ENCODE peak calls at places on chromosomes 3 and 15, in eight cellular contexts. A is H9; U is foreskin fibroblast; X is mammary epithelial cell; P is AG10803; G is kidney epithelial cell; F is CD8-positive, alpha-beta T cell; Q is body of pancreas. T is an unnamed sample.

GRCh38 chr15:89088605-89089315 is 504 bp downstream of the ABHD2 start:
- DNase-seq in X (no peak), G (no peak), P (no peak), F (no peak), A (no peak), U (peak; percentile 53), Q (peak; percentile 70), T (peak; percentile 27)

GRCh38 chr3:52532517-52532837 is 1.2 kb downstream of the NT5DC2 start:
- DNase-seq in U (peak; percentile 74), X (no peak), G (no peak), A (no peak), Q (no peak), F (peak; percentile 58), P (no peak), T (peak; percentile 26)

GRCh38 chr15:85725564-85725963 is 69.2 kb downstream of the KLHL25 start:
- DNase-seq in P (no peak), A (no peak), X (no peak), F (no peak), U (no peak), G (no peak), Q (no peak), T (no peak)

GRCh38 chr3:136621628-136622027 is 130.6 kb downstream of the STAG1 start:
- DNase-seq in F (no peak), U (peak; percentile 74), G (no peak), A (no peak), X (peak; percentile 69), Q (no peak), P (peak; percentile 58), T (no peak)

GRCh38 chr15:90007089-90007487 is 6.0 kb downstream of the ZNF710 start:
- DNase-seq in G (no peak), Q (no peak), A (no peak), U (no peak), X (no peak), P (no peak), F (no peak), T (no peak)

GRCh38 chr15:69132935-69133861 is 27.2 kb upstream of the GLCE start:
- DNase-seq in G (no peak), P (no peak), X (peak; percentile 14), A (no peak), F (no peak), U (no peak), Q (no peak), T (no peak)

GRCh38 chr3:108073712-108074431 is 17.0 kb downstream of the CD47 start:
- DNase-seq in A (no peak), P (peak; percentile 14), Q (no peak), G (no peak), X (peak; percentile 54), F (no peak), U (peak; percentile 15), T (no peak)

GRCh38 chr3:64188810-64189560 is 36.3 kb downstream of the PRICKLE2 start:
- DNase-seq in X (peak; percentile 90), P (peak; percentile 91), A (no peak), Q (no peak), F (no peak), U (peak; percentile 91), G (peak; percentile 91), T (no peak)

GRCh38 chr15:99613887-99614642 is 48.3 kb downstream of the MEF2A start:
- DNase-seq in Q (no peak), G (no peak), X (peak; percentile 20), F (no peak), P (peak; percentile 74), A (no peak), U (peak; percentile 65), T (no peak)

GRCh38 chr15:39247574-39247973 is 333.3 kb upstream of the THBS1 start:
- DNase-seq in X (no peak), U (peak; percentile 69), P (peak; percentile 97), F (no peak), Q (no peak), A (no peak), G (no peak), T (no peak)

GRCh38 chr3:190064112-190064511 is 56.6 kb downstream of the P3H2 start:
- DNase-seq in F (no peak), Q (no peak), U (peak; percentile 86), A (no peak), G (peak; percentile 75), P (peak; percentile 88), X (peak; percentile 83), T (no peak)

GRCh38 chr3:77837626-77838025 is 797.7 kb downstream of the ROBO2 start:
- DNase-seq in F (no peak), U (no peak), X (no peak), Q (no peak), G (no peak), A (no peak), P (no peak), T (no peak)

DNA sequence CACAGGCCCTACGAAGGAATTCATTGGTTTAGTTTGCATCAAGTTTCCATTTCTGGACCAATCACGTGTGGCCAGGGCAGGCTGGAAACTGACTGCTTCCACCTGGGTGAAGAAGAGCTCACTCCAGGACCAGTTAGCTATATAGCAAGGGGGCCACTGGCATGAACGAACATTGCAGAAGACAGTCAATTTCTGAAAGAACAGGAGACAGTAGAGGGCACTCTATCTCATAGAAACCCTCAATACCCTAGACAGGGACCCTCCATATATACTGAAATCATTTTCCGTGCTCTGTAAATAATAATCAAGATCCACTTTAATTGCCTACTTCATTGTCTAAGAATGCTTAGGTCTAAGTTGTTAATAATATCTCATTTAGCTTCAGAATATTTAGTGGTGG is 215.6 kb downstream of the CADPS start:
- DNase-seq in P (no peak), G (no peak), Q (no peak), U (no peak), F (no peak), X (no peak), A (no peak), T (no peak)
- TF ChIP-seq CTCF in P (no peak), G (peak; percentile 9), Q (no peak), U (no peak), F (no peak), X (no peak), A (peak; percentile 51), T (no peak)

GRCh38 chr15:77633134-77633912 is 611 bp upstream of the LINGO1 start:
- DNase-seq in F (peak; percentile 32), X (peak; percentile 70), P (peak; percentile 65), A (peak; percentile 96), G (peak; percentile 21), U (peak; percentile 92), Q (peak; percentile 90), T (peak; percentile 62)
- TF ChIP-seq CTCF in F (peak; percentile 77), X (peak; percentile 99), P (peak; percentile 99), A (peak; percentile 100), G (peak; percentile 100), U (peak; percentile 100), Q (peak; percentile 100), T (peak; percentile 93)

GRCh38 chr15:30044377-30044776 is 38.4 kb upstream of the GOLGA8J start:
- DNase-seq in A (no peak), Q (no peak), G (no peak), P (no peak), U (no peak), F (no peak), X (no peak), T (no peak)

GRCh38 chr15:30042556-30042955 is 40.2 kb upstream of the GOLGA8J start:
- DNase-seq in X (no peak), Q (no peak), F (no peak), U (no peak), P (no peak), A (no peak), G (no peak), T (no peak)

GRCh38 chr15:30041868-30042267 is 40.9 kb upstream of the GOLGA8J start:
- DNase-seq in P (no peak), U (no peak), X (no peak), Q (no peak), G (no peak), A (no peak), F (no peak), T (no peak)

GRCh38 chr15:30046414-30046813 is 36.3 kb upstream of the GOLGA8J start:
- DNase-seq in P (no peak), X (no peak), A (no peak), G (no peak), F (no peak), Q (no peak), U (no peak), T (no peak)

DNA sequence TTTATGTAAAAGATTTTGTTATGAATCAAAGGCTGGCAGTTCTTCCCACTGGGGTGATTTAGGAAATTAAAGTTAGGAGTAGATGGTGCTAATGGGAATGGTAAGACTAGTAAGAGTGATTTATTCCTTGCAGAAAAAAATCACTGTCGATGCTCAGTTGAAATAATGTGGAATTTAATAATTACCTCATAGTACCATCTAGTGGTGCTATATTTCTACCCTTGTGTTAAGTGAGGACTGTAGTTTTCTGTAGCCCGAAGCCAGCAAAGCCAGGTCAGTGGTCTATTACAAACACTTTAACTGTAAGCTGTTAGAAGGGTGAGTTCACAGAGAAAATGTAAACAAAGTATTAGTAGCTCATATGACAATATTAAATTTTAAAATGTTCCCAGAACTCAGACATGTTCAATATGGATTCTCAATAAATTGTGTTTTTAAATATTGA is 39.5 kb upstream of the GOLGA8J start:
- DNase-seq in A (no peak), F (no peak), P (peak; percentile 15), U (peak; percentile 41), G (no peak), X (no peak), Q (no peak), T (no peak)
- TF ChIP-seq CTCF in A (no peak), F (no peak), P (peak; percentile 37), U (no peak), G (peak; percentile 19), X (peak; percentile 23), Q (peak; percentile 35), T (no peak)

DNA sequence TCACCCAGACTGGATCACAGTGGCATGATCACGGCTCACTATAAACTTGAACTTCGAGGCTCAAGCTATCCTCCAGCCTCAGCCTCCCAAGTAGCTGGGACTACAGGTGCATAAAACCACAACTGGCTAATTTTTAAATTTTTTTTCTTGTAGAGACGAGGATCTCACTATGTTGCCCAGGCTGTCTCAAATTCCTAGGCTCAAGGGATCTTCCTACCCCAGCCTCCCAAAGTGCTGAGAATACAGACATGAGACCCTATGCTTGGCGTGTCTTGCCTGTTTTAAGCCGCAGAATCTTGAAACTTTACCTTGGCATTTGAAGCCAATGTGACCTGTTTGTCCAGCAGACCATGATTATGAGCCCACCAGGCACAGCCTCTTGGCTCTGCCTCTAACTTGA is 119.9 kb downstream of the OPA1 start:
- DNase-seq in X (no peak), A (no peak), P (no peak), G (no peak), U (no peak), Q (no peak), F (no peak), T (no peak)
- TF ChIP-seq CTCF in X (no peak), A (no peak), P (no peak), G (no peak), U (no peak), Q (no peak), F (no peak), T (no peak)

DNA sequence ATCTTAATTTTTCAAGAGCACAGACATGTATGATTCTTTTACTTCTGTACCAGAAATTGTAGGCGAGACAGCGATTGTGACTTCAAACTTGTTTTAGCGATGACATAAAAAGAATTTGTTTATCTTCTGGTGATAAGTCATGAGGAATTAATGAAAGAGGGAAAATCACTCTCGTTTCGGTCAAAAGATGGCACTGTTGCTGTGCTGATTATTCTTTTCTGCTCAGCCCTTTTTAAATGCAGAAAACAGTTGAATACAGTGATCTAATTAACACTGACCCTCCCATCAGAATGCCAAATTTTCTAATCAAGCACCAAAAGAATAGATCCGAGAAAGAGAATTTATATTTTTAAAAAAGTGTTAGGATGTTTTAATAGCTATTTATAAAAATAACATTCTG is 52.6 kb downstream of the NSUN3 start:
- DNase-seq in A (no peak), P (peak; percentile 32), X (peak; percentile 13), G (no peak), U (peak; percentile 62), Q (no peak), F (no peak), T (no peak)
- TF ChIP-seq CTCF in A (peak; percentile 62), P (peak; percentile 54), X (peak; percentile 29), G (peak; percentile 35), U (peak; percentile 37), Q (peak; percentile 3), F (no peak), T (no peak)

T was measured in natural killer cell.